ENCODE peak calls at places on chromosomes 7 and 10, in nine cellular contexts. I is stimulated activated CD4-positive, alpha-beta T cell treated with anti-CD3 and anti-CD28 coated beads, Interleukin-4, amount 100 ng/mL, for 48 hours; D is left lung; F is EL; J is COR-L47; G is stimulated activated CD8-positive, alpha-beta memory T cell treated with anti-CD3 and anti-CD28 coated beads, Interleukin-4, amount 100 ng/mL, for 4 hours; K is omental fat pad; T is endothelial cell of umbilical vein; Y is iPS-NIHi11. N is an unnamed sample.

GRCh38 chr10:58993480-58994221 is 182.8 kb upstream of the PHYHIPL start:
- DNase-seq in K (no peak), I (no peak), T (no peak), J (no peak), Y (no peak), G (no peak), F (no peak), D (no peak), N (no peak)

GRCh38 chr10:89553064-89553734 is 17.8 kb upstream of the SLC16A12 start:
- DNase-seq in G (no peak), K (no peak), F (peak), Y (no peak), I (no peak), D (no peak), T (peak), J (no peak), N (no peak)

GRCh38 chr7:66682350-66683093 is 53.8 kb downstream of the KCTD7 start:
- DNase-seq in D (no peak), I (no peak), T (peak), J (no peak), G (no peak), Y (no peak), F (peak), K (no peak), N (peak)

GRCh38 chr7:99784007-99784406 is at the start of gene CYP3A4:
- DNase-seq in J (no peak), G (no peak), K (no peak), F (no peak), D (no peak), I (no peak), T (no peak), Y (no peak), N (peak)

GRCh38 chr7:126339813-126340212 is 912.9 kb downstream of the GRM8 start:
- DNase-seq in G (no peak), I (no peak), J (no peak), D (no peak), F (no peak), T (no peak), Y (no peak), K (no peak), N (no peak)

GRCh38 chr10:103727546-103727963 is 127.8 kb downstream of the SH3PXD2A start:
- DNase-seq in G (no peak), F (no peak), T (no peak), K (no peak), J (no peak), D (no peak), I (no peak), Y (no peak), N (peak)

GRCh38 chr10:106708521-106708920 is 456.0 kb downstream of the SORCS1 start:
- DNase-seq in Y (peak), J (no peak), G (no peak), F (no peak), D (no peak), I (no peak), K (no peak), T (no peak), N (no peak)

GRCh38 chr10:128956149-128956548 is 510.9 kb upstream of the MGMT start:
- DNase-seq in J (no peak), G (no peak), T (no peak), K (no peak), Y (no peak), I (no peak), D (no peak), F (no peak), N (no peak)

GRCh38 chr7:85237721-85238120 is 50.9 kb upstream of the SEMA3D start:
- DNase-seq in D (no peak), Y (no peak), I (no peak), G (no peak), T (no peak), F (peak), K (no peak), J (no peak), N (no peak)

GRCh38 chr10:133455611-133456031 is 1.9 kb downstream of the SCART1 start:
- DNase-seq in J (no peak), K (no peak), F (no peak), T (no peak), Y (no peak), D (no peak), I (no peak), G (no peak), N (no peak)

GRCh38 chr10:30783939-30784500 is 154.5 kb upstream of the LYZL2 start:
- DNase-seq in Y (peak), I (peak), T (peak), K (peak), G (peak), J (peak), F (peak), D (peak), N (peak)

GRCh38 chr7:95609277-95609971 is 13.1 kb upstream of the PDK4 start:
- DNase-seq in T (peak), D (peak), K (no peak), Y (peak), J (peak), F (peak), I (no peak), G (no peak), N (no peak)

GRCh38 chr7:28984219-28984618 is 26.1 kb upstream of the TRIL start:
- DNase-seq in F (no peak), J (no peak), Y (no peak), K (no peak), T (no peak), D (peak), G (no peak), I (no peak), N (no peak)

GRCh38 chr10:6232846-6233724 is 30.4 kb downstream of the PFKFB3 start:
- DNase-seq in T (no peak), F (no peak), J (no peak), G (no peak), Y (no peak), D (no peak), K (no peak), I (no peak), N (no peak)

GRCh38 chr10:28087675-28088351 is 88.9 kb upstream of the ODAD2 start:
- DNase-seq in Y (no peak), T (peak), J (no peak), F (peak), D (no peak), I (no peak), G (no peak), K (no peak), N (peak)

N was measured in MG63.